ENCODE peak calls at places on chromosome 12, in nine cellular contexts. One of them, this sample, is unnamed.

GRCh38 chr12:99498756-99499155 is 148.8 kb upstream of the GARIN6 start:
- DNase-seq in heart left ventricle: no peak
- DNase-seq in psoas muscle: no peak
- DNase-seq in PC-3: peak; percentile 80
- DNase-seq in IMR-90: peak; percentile 42
- DNase-seq in HCT116: no peak
- DNase-seq in cardiac muscle cell: no peak
- DNase-seq in CD4-positive, CD25-positive, alpha-beta regulatory T cell: no peak
- DNase-seq in prostate gland: no peak
- DNase-seq in this sample: no peak

GRCh38 chr12:40551466-40551865 is 140.8 kb upstream of the CNTN1 start:
- DNase-seq in heart left ventricle: no peak
- DNase-seq in psoas muscle: no peak
- DNase-seq in PC-3: no peak
- DNase-seq in IMR-90: no peak
- DNase-seq in HCT116: no peak
- DNase-seq in cardiac muscle cell: no peak
- DNase-seq in CD4-positive, CD25-positive, alpha-beta regulatory T cell: no peak
- DNase-seq in prostate gland: no peak
- DNase-seq in this sample: no peak

GRCh38 chr12:108949976-108950375 is 70.1 kb downstream of the DAO start:
- DNase-seq in heart left ventricle: no peak
- DNase-seq in psoas muscle: no peak
- DNase-seq in PC-3: no peak
- DNase-seq in IMR-90: no peak
- DNase-seq in HCT116: no peak
- DNase-seq in cardiac muscle cell: no peak
- DNase-seq in CD4-positive, CD25-positive, alpha-beta regulatory T cell: no peak
- DNase-seq in prostate gland: no peak
- DNase-seq in this sample: no peak

GRCh38 chr12:51915003-51915625 is 7.8 kb downstream of the ACVRL1 start:
- DNase-seq in heart left ventricle: no peak
- DNase-seq in psoas muscle: no peak
- DNase-seq in PC-3: no peak
- DNase-seq in IMR-90: no peak
- DNase-seq in HCT116: no peak
- DNase-seq in cardiac muscle cell: no peak
- DNase-seq in CD4-positive, CD25-positive, alpha-beta regulatory T cell: no peak
- DNase-seq in prostate gland: no peak
- DNase-seq in this sample: peak; percentile 75

GRCh38 chr12:103586791-103587370 is at the start of gene STAB2:
- DNase-seq in heart left ventricle: no peak
- DNase-seq in psoas muscle: no peak
- DNase-seq in PC-3: no peak
- DNase-seq in IMR-90: no peak
- DNase-seq in HCT116: no peak
- DNase-seq in cardiac muscle cell: no peak
- DNase-seq in CD4-positive, CD25-positive, alpha-beta regulatory T cell: no peak
- DNase-seq in prostate gland: no peak
- DNase-seq in this sample: no peak

GRCh38 chr12:12327802-12328201 is 22.2 kb downstream of the MANSC1 start:
- DNase-seq in heart left ventricle: no peak
- DNase-seq in psoas muscle: no peak
- DNase-seq in PC-3: peak; percentile 68
- DNase-seq in IMR-90: peak; percentile 73
- DNase-seq in HCT116: peak; percentile 62
- DNase-seq in cardiac muscle cell: peak; percentile 71
- DNase-seq in CD4-positive, CD25-positive, alpha-beta regulatory T cell: no peak
- DNase-seq in prostate gland: peak; percentile 35
- DNase-seq in this sample: no peak

GRCh38 chr12:93802698-93803097 is 125.5 kb downstream of the CRADD start:
- DNase-seq in heart left ventricle: no peak
- DNase-seq in psoas muscle: no peak
- DNase-seq in PC-3: no peak
- DNase-seq in IMR-90: peak; percentile 47
- DNase-seq in HCT116: no peak
- DNase-seq in cardiac muscle cell: peak; percentile 31
- DNase-seq in CD4-positive, CD25-positive, alpha-beta regulatory T cell: no peak
- DNase-seq in prostate gland: no peak
- DNase-seq in this sample: no peak

GRCh38 chr12:67811437-67812361 is 163.2 kb downstream of the DYRK2 start:
- DNase-seq in heart left ventricle: no peak
- DNase-seq in psoas muscle: no peak
- DNase-seq in PC-3: peak; percentile 84
- DNase-seq in IMR-90: peak; percentile 93
- DNase-seq in HCT116: no peak
- DNase-seq in cardiac muscle cell: no peak
- DNase-seq in CD4-positive, CD25-positive, alpha-beta regulatory T cell: no peak
- DNase-seq in prostate gland: no peak
- DNase-seq in this sample: no peak

GRCh38 chr12:79409562-79409961 is 281.2 kb downstream of the PAWR start:
- DNase-seq in heart left ventricle: no peak
- DNase-seq in psoas muscle: no peak
- DNase-seq in PC-3: peak; percentile 57
- DNase-seq in IMR-90: peak; percentile 87
- DNase-seq in HCT116: no peak
- DNase-seq in cardiac muscle cell: peak; percentile 47
- DNase-seq in CD4-positive, CD25-positive, alpha-beta regulatory T cell: no peak
- DNase-seq in prostate gland: no peak
- DNase-seq in this sample: no peak

GRCh38 chr12:121400332-121401139 is 618 bp downstream of the RNF34 start:
- DNase-seq in heart left ventricle: no peak
- DNase-seq in psoas muscle: peak; percentile 53
- DNase-seq in PC-3: peak; percentile 68
- DNase-seq in IMR-90: peak; percentile 47
- DNase-seq in HCT116: peak; percentile 22
- DNase-seq in cardiac muscle cell: peak; percentile 60
- DNase-seq in CD4-positive, CD25-positive, alpha-beta regulatory T cell: peak; percentile 42
- DNase-seq in prostate gland: peak; percentile 16
- DNase-seq in this sample: no peak

GRCh38 chr12:20415013-20415412 is 46.7 kb downstream of the PDE3A start:
- DNase-seq in heart left ventricle: peak; percentile 72
- DNase-seq in psoas muscle: no peak
- DNase-seq in PC-3: no peak
- DNase-seq in IMR-90: no peak
- DNase-seq in HCT116: no peak
- DNase-seq in cardiac muscle cell: no peak
- DNase-seq in CD4-positive, CD25-positive, alpha-beta regulatory T cell: no peak
- DNase-seq in prostate gland: no peak
- DNase-seq in this sample: no peak

GRCh38 chr12:105281694-105282049 is 45.7 kb upstream of the APPL2 start:
- DNase-seq in heart left ventricle: no peak
- DNase-seq in psoas muscle: no peak
- DNase-seq in PC-3: peak; percentile 32
- DNase-seq in IMR-90: no peak
- DNase-seq in HCT116: no peak
- DNase-seq in cardiac muscle cell: no peak
- DNase-seq in CD4-positive, CD25-positive, alpha-beta regulatory T cell: no peak
- DNase-seq in prostate gland: no peak
- DNase-seq in this sample: no peak

GRCh38 chr12:101490286-101490920 is 15.3 kb downstream of the SPIC start:
- DNase-seq in heart left ventricle: no peak
- DNase-seq in psoas muscle: no peak
- DNase-seq in PC-3: peak; percentile 54
- DNase-seq in IMR-90: no peak
- DNase-seq in HCT116: peak; percentile 62
- DNase-seq in cardiac muscle cell: peak; percentile 56
- DNase-seq in CD4-positive, CD25-positive, alpha-beta regulatory T cell: no peak
- DNase-seq in prostate gland: peak; percentile 36
- DNase-seq in this sample: no peak

GRCh38 chr12:452667-453210 is 7.0 kb upstream of the B4GALNT3 start:
- DNase-seq in heart left ventricle: no peak
- DNase-seq in psoas muscle: peak; percentile 22
- DNase-seq in PC-3: no peak
- DNase-seq in IMR-90: no peak
- DNase-seq in HCT116: no peak
- DNase-seq in cardiac muscle cell: no peak
- DNase-seq in CD4-positive, CD25-positive, alpha-beta regulatory T cell: peak; percentile 7
- DNase-seq in prostate gland: no peak
- DNase-seq in this sample: peak; percentile 80

GRCh38 chr12:113328368-113328889 is 6.5 kb downstream of the SLC8B1 start:
- DNase-seq in heart left ventricle: no peak
- DNase-seq in psoas muscle: no peak
- DNase-seq in PC-3: no peak
- DNase-seq in IMR-90: no peak
- DNase-seq in HCT116: no peak
- DNase-seq in cardiac muscle cell: peak; percentile 18
- DNase-seq in CD4-positive, CD25-positive, alpha-beta regulatory T cell: no peak
- DNase-seq in prostate gland: no peak
- DNase-seq in this sample: no peak

GRCh38 chr12:69330475-69331473 is 17.4 kb upstream of the LYZ start:
- DNase-seq in heart left ventricle: no peak
- DNase-seq in psoas muscle: no peak
- DNase-seq in PC-3: peak; percentile 38
- DNase-seq in IMR-90: peak; percentile 1
- DNase-seq in HCT116: no peak
- DNase-seq in cardiac muscle cell: peak; percentile 54
- DNase-seq in CD4-positive, CD25-positive, alpha-beta regulatory T cell: peak; percentile 40
- DNase-seq in prostate gland: peak; percentile 38
- DNase-seq in this sample: peak; percentile 75

GRCh38 chr12:19946549-19946948 is 421.8 kb upstream of the PDE3A start:
- DNase-seq in heart left ventricle: no peak
- DNase-seq in psoas muscle: no peak
- DNase-seq in PC-3: peak; percentile 62
- DNase-seq in IMR-90: peak; percentile 98
- DNase-seq in HCT116: no peak
- DNase-seq in cardiac muscle cell: no peak
- DNase-seq in CD4-positive, CD25-positive, alpha-beta regulatory T cell: no peak
- DNase-seq in prostate gland: no peak
- DNase-seq in this sample: no peak

GRCh38 chr12:124432376-124432775 is 135.0 kb downstream of the NCOR2 start:
- DNase-seq in heart left ventricle: no peak
- DNase-seq in psoas muscle: no peak
- DNase-seq in PC-3: no peak
- DNase-seq in IMR-90: no peak
- DNase-seq in HCT116: no peak
- DNase-seq in cardiac muscle cell: no peak
- DNase-seq in CD4-positive, CD25-positive, alpha-beta regulatory T cell: no peak
- DNase-seq in prostate gland: no peak
- DNase-seq in this sample: peak; percentile 83

GRCh38 chr12:131355688-131356245 is 355.1 kb upstream of the SFSWAP start:
- DNase-seq in heart left ventricle: no peak
- DNase-seq in psoas muscle: no peak
- DNase-seq in PC-3: no peak
- DNase-seq in IMR-90: no peak
- DNase-seq in HCT116: no peak
- DNase-seq in cardiac muscle cell: no peak
- DNase-seq in CD4-positive, CD25-positive, alpha-beta regulatory T cell: no peak
- DNase-seq in prostate gland: no peak
- DNase-seq in this sample: no peak

DNA sequence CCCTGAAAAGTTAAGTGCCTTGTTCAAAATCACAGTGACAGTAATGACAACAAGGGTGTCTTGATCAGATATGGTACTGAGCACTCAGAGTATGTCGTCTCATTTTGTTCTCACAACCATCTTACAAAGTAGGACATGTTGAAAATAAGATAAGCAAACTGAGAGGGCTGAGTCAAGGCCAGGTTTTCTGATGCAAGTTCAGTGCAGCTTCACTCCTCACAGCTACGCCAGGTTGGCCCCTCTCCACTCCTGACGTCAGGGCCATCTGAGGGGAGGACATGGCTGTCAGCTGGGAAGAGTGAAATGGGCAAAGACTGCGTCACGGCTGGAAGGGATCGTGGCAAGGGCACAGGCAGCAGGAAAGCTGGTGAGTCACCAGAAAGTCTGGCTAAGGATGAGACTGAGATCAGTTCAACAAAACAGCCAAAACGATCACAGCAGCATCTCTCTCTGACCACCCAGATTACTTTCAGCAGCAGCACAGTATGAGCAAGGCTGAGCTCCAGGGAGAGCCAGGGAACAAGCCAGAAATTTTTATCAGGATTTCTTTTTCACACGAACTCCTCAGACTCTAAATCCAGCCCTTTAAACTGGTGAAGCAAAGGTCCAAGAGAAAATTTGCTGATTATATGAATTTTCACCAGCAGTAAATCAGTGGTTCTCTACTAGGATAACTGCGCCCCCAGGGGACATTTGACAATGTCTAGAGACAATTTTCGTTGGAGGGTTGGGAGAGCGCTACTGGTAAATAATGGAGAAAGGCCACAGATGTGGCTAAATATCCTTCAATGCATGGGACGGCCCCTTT is 297.9 kb upstream of the AMIGO2 start:
- DNase-seq in heart left ventricle: peak; percentile 87
- DNase-seq in psoas muscle: peak; percentile 97
- DNase-seq in PC-3: peak; percentile 78
- DNase-seq in IMR-90: peak; percentile 100
- DNase-seq in HCT116: no peak
- DNase-seq in cardiac muscle cell: peak; percentile 4
- DNase-seq in CD4-positive, CD25-positive, alpha-beta regulatory T cell: no peak
- DNase-seq in prostate gland: no peak
- DNase-seq in this sample: peak; percentile 99
- H3K27ac ChIP-seq in heart left ventricle: peak overlapping the region; percentile 45
- H3K27ac ChIP-seq in psoas muscle: peak overlapping the region; percentile 68
- H3K27ac ChIP-seq in PC-3: peak overlapping the region; percentile 42
- H3K27ac ChIP-seq in IMR-90: peak overlapping the region; percentile 25
- H3K27ac ChIP-seq in HCT116: no peak overlapping the region
- H3K27ac ChIP-seq in cardiac muscle cell: no peak overlapping the region
- H3K27ac ChIP-seq in CD4-positive, CD25-positive, alpha-beta regulatory T cell: peak overlapping the region; percentile 35
- H3K27ac ChIP-seq in prostate gland: no peak overlapping the region
- H3K27ac ChIP-seq in this sample: peak overlapping the region; percentile 37

GRCh38 chr12:6336859-6337744 is 4.8 kb downstream of the TNFRSF1A start:
- DNase-seq in heart left ventricle: no peak
- DNase-seq in psoas muscle: no peak
- DNase-seq in PC-3: no peak
- DNase-seq in IMR-90: no peak
- DNase-seq in HCT116: no peak
- DNase-seq in cardiac muscle cell: no peak
- DNase-seq in CD4-positive, CD25-positive, alpha-beta regulatory T cell: peak; percentile 52
- DNase-seq in prostate gland: no peak
- DNase-seq in this sample: peak; percentile 59
- H3K4me1 ChIP-seq in heart left ventricle: peaks cover 56% of the 10 kb centered on the region
- H3K4me1 ChIP-seq in psoas muscle: peaks cover 57% of the 10 kb centered on the region
- H3K4me1 ChIP-seq in PC-3: peaks cover 72% of the 10 kb centered on the region
- H3K4me1 ChIP-seq in IMR-90: peaks cover 62% of the 10 kb centered on the region
- H3K4me1 ChIP-seq in HCT116: peaks cover 81% of the 10 kb centered on the region
- H3K4me1 ChIP-seq in cardiac muscle cell: peaks cover 42% of the 10 kb centered on the region
- H3K4me1 ChIP-seq in CD4-positive, CD25-positive, alpha-beta regulatory T cell: peaks cover 69% of the 10 kb centered on the region
- H3K4me1 ChIP-seq in prostate gland: peaks cover 40% of the 10 kb centered on the region
- H3K4me1 ChIP-seq in this sample: no peaks in the 10 kb centered on the region

GRCh38 chr12:6199531-6200265 is 502 bp upstream of the CD9 start:
- DNase-seq in heart left ventricle: peak; percentile 69
- DNase-seq in psoas muscle: peak; percentile 49
- DNase-seq in PC-3: peak; percentile 20
- DNase-seq in IMR-90: no peak
- DNase-seq in HCT116: no peak
- DNase-seq in cardiac muscle cell: peak; percentile 54
- DNase-seq in CD4-positive, CD25-positive, alpha-beta regulatory T cell: peak; percentile 3
- DNase-seq in prostate gland: peak; percentile 64
- DNase-seq in this sample: no peak
- H3K4me3 ChIP-seq in heart left ventricle: peak overlapping the region; percentile 95
- H3K4me3 ChIP-seq in psoas muscle: peak overlapping the region; percentile 79
- H3K4me3 ChIP-seq in PC-3: peak overlapping the region; percentile 58
- H3K4me3 ChIP-seq in IMR-90: peak overlapping the region; percentile 34
- H3K4me3 ChIP-seq in HCT116: peak overlapping the region; percentile 95
- H3K4me3 ChIP-seq in cardiac muscle cell: peak overlapping the region; percentile 45
- H3K4me3 ChIP-seq in CD4-positive, CD25-positive, alpha-beta regulatory T cell: no peak overlapping the region
- H3K4me3 ChIP-seq in prostate gland: peak overlapping the region; percentile 99
- H3K4me3 ChIP-seq in this sample: peak overlapping the region; percentile 38

DNA sequence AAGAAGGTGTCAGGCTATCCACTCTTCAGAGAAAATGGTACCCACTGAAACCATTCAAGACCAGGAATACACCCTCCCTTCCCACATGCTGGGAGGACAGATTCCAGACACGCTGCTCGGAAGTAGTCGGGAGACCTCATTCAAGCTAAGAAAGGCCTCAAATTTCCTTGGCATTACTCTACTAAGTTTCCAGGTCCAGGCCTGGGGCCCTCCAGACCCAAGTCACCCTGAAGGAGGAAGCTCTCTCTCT is 27.1 kb upstream of the RPLP0 start:
- DNase-seq in heart left ventricle: no peak
- DNase-seq in psoas muscle: no peak
- DNase-seq in PC-3: no peak
- DNase-seq in IMR-90: no peak
- DNase-seq in HCT116: no peak
- DNase-seq in cardiac muscle cell: no peak
- DNase-seq in CD4-positive, CD25-positive, alpha-beta regulatory T cell: no peak
- DNase-seq in prostate gland: no peak
- DNase-seq in this sample: no peak
- H3K27ac ChIP-seq in heart left ventricle: peak overlapping the region; percentile 49
- H3K27ac ChIP-seq in psoas muscle: peak overlapping the region; percentile 99
- H3K27ac ChIP-seq in PC-3: peak overlapping the region; percentile 99
- H3K27ac ChIP-seq in IMR-90: peak overlapping the region; percentile 9
- H3K27ac ChIP-seq in HCT116: peak overlapping the region; percentile 100
- H3K27ac ChIP-seq in cardiac muscle cell: peak overlapping the region; percentile 95
- H3K27ac ChIP-seq in CD4-positive, CD25-positive, alpha-beta regulatory T cell: peak overlapping the region; percentile 41
- H3K27ac ChIP-seq in prostate gland: no peak overlapping the region
- H3K27ac ChIP-seq in this sample: no peak overlapping the region

This sample was measured in aorta.